ENCODE peak calls at places on chromosomes 3 and 15, in five cellular contexts. R, W, C, D and S are unnamed samples.

GRCh38 chr15:56835598-56836275 is 82.7 kb upstream of the TCF12 start:
- DNase-seq in R (no peak), W (no peak), C (no peak), D (no peak), S (no peak)

GRCh38 chr3:9613349-9613748 is 36.0 kb upstream of the MTMR14 start:
- DNase-seq in R (no peak), W (no peak), C (no peak), D (no peak), S (no peak)

GRCh38 chr3:72348357-72348756 is 499.9 kb downstream of the SHQ1 start:
- DNase-seq in R (no peak), W (no peak), C (no peak), D (no peak), S (no peak)

GRCh38 chr15:26628879-26629529 is 143.9 kb downstream of the GABRB3 start:
- DNase-seq in R (peak), W (peak), C (no peak), D (peak), S (no peak)

GRCh38 chr3:56917740-56918568 is 116.2 kb upstream of the ARHGEF3 start:
- DNase-seq in R (no peak), W (no peak), C (no peak), D (no peak), S (peak)

GRCh38 chr3:9955067-9955502 is 2.9 kb upstream of the PRRT3 start:
- DNase-seq in R (no peak), W (peak), C (no peak), D (peak), S (no peak)

GRCh38 chr3:47617061-47618010 is 38.7 kb upstream of the CSPG5 start:
- DNase-seq in R (no peak), W (no peak), C (no peak), D (no peak), S (no peak)

GRCh38 chr3:73361591-73361990 is 263.1 kb downstream of the PDZRN3 start:
- DNase-seq in R (no peak), W (no peak), C (no peak), D (no peak), S (no peak)

GRCh38 chr3:115019900-115020299 is 127.2 kb downstream of the ZBTB20 start:
- DNase-seq in R (no peak), W (no peak), C (no peak), D (no peak), S (no peak)

GRCh38 chr3:4008205-4008604 is 209.0 kb downstream of the LRRN1 start:
- DNase-seq in R (no peak), W (no peak), C (no peak), D (no peak), S (no peak)

GRCh38 chr3:127150915-127151564 is 41.9 kb upstream of the PRR23E start:
- DNase-seq in R (no peak), W (no peak), C (no peak), D (no peak), S (no peak)

GRCh38 chr3:108079877-108080276 is 11.0 kb downstream of the CD47 start:
- DNase-seq in R (no peak), W (no peak), C (no peak), D (no peak), S (no peak)

GRCh38 chr3:43534676-43535075 is 87.1 kb downstream of the ANO10 start:
- DNase-seq in R (no peak), W (no peak), C (no peak), D (no peak), S (no peak)

GRCh38 chr3:141164844-141165243 is 66.8 kb upstream of the PXYLP1 start:
- DNase-seq in R (no peak), W (no peak), C (no peak), D (no peak), S (no peak)

GRCh38 chr3:184040010-184040409 is 8.5 kb downstream of the HTR3D start:
- DNase-seq in R (no peak), W (peak), C (no peak), D (peak), S (no peak)

GRCh38 chr3:188950832-188951489 is 220.8 kb upstream of the TPRG1 start:
- DNase-seq in R (peak), W (peak), C (peak), D (no peak), S (no peak)

GRCh38 chr3:194686816-194687637 is 1.3 kb downstream of the FAM43A start:
- DNase-seq in R (peak), W (peak), C (no peak), D (peak), S (no peak)

GRCh38 chr3:108145578-108145977 is 54.7 kb upstream of the CD47 start:
- DNase-seq in R (no peak), W (no peak), C (no peak), D (no peak), S (no peak)

GRCh38 chr3:150184426-150185071 is 213.9 kb upstream of the PFN2 start:
- DNase-seq in R (no peak), W (no peak), C (no peak), D (no peak), S (no peak)

GRCh38 chr15:65639509-65639908 is 17.8 kb downstream of the SLC24A1 start:
- DNase-seq in R (no peak), W (no peak), C (no peak), D (no peak), S (no peak)

GRCh38 chr15:65638107-65638506 is 16.4 kb downstream of the SLC24A1 start:
- DNase-seq in R (no peak), W (no peak), C (no peak), D (peak), S (no peak)

GRCh38 chr15:65641723-65642475 is 20.2 kb downstream of the SLC24A1 start:
- DNase-seq in R (no peak), W (no peak), C (no peak), D (no peak), S (no peak)

GRCh38 chr15:65642588-65642987 is 20.9 kb downstream of the SLC24A1 start:
- DNase-seq in R (no peak), W (no peak), C (no peak), D (no peak), S (no peak)

DNA sequence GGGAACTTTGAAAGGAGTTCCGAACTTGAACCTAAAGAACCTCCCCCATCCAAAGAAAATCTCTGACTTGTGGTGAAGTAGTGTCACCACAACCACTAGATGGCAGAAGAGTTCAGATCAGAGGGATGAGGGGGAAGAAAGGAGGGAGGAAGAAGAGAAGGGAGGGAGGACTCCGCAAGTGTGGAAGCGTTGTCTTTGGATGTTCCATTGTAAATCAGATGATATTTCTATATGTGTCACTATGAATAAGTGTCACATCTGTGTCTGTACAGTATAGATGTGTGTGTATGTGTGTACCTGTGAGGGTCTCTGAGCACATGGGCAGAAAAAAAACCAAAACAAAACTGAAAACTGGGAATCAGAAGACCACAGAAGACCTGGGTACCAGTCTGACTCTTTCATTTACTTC is 16.9 kb downstream of the SLC24A1 start:
- DNase-seq in R (no peak), W (no peak), C (peak), D (peak), S (peak)
- H3K4me3 ChIP-seq in R (no peak), W (no peak), C (no peak), D (no peak), S (no peak)

GRCh38 chr15:80403712-80404056 is 498 bp upstream of the ARNT2 start:
- DNase-seq in R (peak), W (peak), C (no peak), D (peak), S (no peak)
- H3K4me3 ChIP-seq in R (peak), W (no peak), C (peak), D (peak), S (no peak)

GRCh38 chr3:186235554-186235953 is 126.5 kb downstream of the DGKG start:
- DNase-seq in R (no peak), W (no peak), C (no peak), D (no peak), S (no peak)

GRCh38 chr3:186241910-186242821 is 119.9 kb downstream of the DGKG start:
- DNase-seq in R (peak), W (peak), C (no peak), D (peak), S (peak)

GRCh38 chr3:186237915-186238314 is 124.1 kb downstream of the DGKG start:
- DNase-seq in R (no peak), W (no peak), C (no peak), D (no peak), S (peak)

GRCh38 chr3:186239321-186239720 is 122.7 kb downstream of the DGKG start:
- DNase-seq in R (no peak), W (peak), C (no peak), D (peak), S (no peak)

DNA sequence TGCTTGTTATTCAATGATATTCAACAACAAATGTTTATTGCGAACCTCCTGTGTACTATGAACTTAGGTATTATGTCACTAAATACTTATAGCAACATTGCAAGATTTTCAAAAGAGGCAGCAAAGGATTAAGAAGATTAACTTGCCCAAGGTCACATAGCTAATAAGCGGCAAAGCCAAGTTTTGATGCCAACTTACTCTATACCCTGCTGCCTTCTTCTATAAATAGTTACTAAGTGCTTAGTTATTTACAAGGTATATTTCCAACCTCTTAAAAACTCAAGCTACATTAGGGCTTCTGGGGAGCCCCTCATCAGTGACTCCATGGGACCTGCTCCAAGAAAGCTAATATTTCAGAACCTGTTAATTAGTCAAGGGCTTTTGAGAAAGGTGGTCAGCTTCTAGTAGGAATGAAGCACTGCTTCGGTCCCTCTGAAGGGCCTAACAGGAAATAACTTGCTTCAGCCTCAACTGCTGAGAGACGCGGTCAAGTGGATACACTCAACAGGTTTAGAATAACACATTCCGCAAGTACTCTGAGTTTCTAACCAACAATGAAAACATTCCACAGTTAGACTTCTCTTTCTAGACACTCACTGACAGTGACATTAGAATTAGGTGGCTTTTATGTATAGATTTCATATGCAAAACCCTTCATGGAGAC is 125.5 kb downstream of the DGKG start:
- DNase-seq in R (no peak), W (no peak), C (no peak), D (peak), S (no peak)
- H3K4me3 ChIP-seq in R (no peak), W (no peak), C (no peak), D (no peak), S (no peak)

GRCh38 chr3:119342176-119342575 is 48.0 kb downstream of the ARHGAP31 start:
- DNase-seq in R (no peak), W (no peak), C (no peak), D (no peak), S (no peak)

GRCh38 chr3:119343719-119344118 is 49.5 kb downstream of the ARHGAP31 start:
- DNase-seq in R (no peak), W (no peak), C (no peak), D (no peak), S (peak)

GRCh38 chr3:119347036-119347435 is 52.9 kb downstream of the ARHGAP31 start:
- DNase-seq in R (no peak), W (no peak), C (no peak), D (no peak), S (no peak)

GRCh38 chr3:119349353-119349752 is 55.2 kb downstream of the ARHGAP31 start:
- DNase-seq in R (no peak), W (no peak), C (no peak), D (no peak), S (no peak)

DNA sequence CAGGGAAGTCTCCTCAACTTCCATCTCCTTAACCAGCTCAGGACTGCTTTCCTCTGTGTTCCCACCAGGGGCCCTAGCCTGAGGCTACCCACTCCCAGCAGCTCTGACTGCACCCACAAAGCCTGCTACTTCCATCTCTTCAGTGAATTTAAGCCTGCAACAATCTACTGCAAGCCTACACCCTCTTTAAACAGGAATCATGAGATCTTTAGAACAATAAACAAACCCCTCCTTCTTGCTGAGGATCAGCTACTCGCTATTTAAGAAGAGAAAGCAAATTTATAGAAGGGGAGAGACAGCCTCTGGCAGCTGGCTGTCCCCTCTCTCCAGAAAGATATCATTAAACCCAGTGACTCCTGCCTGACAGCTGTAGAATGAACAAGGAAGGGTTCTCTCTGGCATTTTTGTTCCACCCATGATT is 51.9 kb downstream of the ARHGAP31 start:
- DNase-seq in R (no peak), W (no peak), C (no peak), D (no peak), S (no peak)
- H3K4me3 ChIP-seq in R (no peak), W (no peak), C (peak), D (no peak), S (no peak)

GRCh38 chr3:8503461-8503860 is 1.8 kb downstream of the LMCD1 start:
- DNase-seq in R (no peak), W (no peak), C (no peak), D (no peak), S (no peak)

GRCh38 chr3:8506611-8507061 is 5.0 kb downstream of the LMCD1 start:
- DNase-seq in R (no peak), W (no peak), C (no peak), D (no peak), S (no peak)

GRCh38 chr3:8505621-8506020 is 4.0 kb downstream of the LMCD1 start:
- DNase-seq in R (no peak), W (peak), C (no peak), D (no peak), S (no peak)

GRCh38 chr3:8503871-8504610 is 2.4 kb downstream of the LMCD1 start:
- DNase-seq in R (no peak), W (no peak), C (no peak), D (no peak), S (no peak)

GRCh38 chr3:8504611-8504973 is 3.0 kb downstream of the LMCD1 start:
- DNase-seq in R (no peak), W (no peak), C (no peak), D (no peak), S (no peak)
- H3K4me3 ChIP-seq in R (peak), W (no peak), C (peak), D (no peak), S (no peak)

GRCh38 chr3:113275876-113276580 is 64.7 kb downstream of the BOC start:
- DNase-seq in R (no peak), W (peak), C (no peak), D (peak), S (peak)

GRCh38 chr3:113274959-113275556 is 63.7 kb downstream of the BOC start:
- DNase-seq in R (no peak), W (peak), C (no peak), D (no peak), S (no peak)

GRCh38 chr3:113277886-113278598 is 66.7 kb downstream of the BOC start:
- DNase-seq in R (no peak), W (no peak), C (no peak), D (no peak), S (no peak)

GRCh38 chr3:113277414-113277813 is 66.1 kb downstream of the BOC start:
- DNase-seq in R (no peak), W (no peak), C (no peak), D (no peak), S (peak)

DNA sequence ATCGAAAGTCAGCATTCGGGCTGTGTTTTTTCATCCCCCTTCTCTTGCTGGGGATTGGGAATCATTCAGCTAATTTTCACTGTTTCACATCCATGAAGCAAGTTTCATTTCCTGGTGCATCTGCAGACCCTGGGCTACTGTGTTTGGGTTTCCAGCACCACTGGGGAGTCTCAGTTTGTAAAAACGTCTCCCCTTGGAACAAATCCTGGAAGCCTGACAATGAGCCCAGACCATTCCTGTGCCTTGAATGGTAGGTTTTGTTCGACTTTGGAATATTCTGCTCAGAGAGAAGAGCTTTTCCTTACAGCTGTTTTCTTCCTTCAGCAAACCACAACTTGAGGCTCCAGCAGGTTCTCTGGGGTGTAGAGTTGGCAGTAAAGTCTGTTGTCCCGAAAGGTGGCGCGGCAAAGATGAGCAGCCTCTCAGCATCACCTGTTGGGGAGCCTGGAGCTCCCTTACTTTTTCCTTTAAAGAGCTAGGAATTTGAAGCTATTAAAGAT is 65.3 kb downstream of the BOC start:
- DNase-seq in R (no peak), W (no peak), C (no peak), D (no peak), S (no peak)
- H3K4me3 ChIP-seq in R (peak), W (no peak), C (peak), D (no peak), S (no peak)

DNA sequence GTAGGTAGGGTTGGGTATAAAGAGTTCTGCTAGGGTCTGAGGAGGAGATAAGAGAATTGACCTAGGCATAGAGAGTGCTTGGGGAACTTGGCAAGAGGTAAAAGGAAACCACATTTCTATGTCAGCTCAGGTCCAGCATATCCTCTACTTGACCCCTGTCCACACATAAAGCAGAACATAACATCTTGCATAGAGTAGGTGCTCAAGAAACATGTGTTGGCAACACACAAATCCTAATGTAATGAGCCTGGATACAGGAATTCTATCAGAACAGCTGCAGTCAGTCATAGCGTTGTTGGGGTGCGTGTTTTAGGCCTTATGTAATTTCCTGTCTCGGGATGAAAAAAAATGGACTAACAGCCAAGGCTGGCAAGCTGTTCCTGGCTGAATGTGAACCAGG is 35.0 kb upstream of the PLCL2 start:
- DNase-seq in R (no peak), W (no peak), C (peak), D (no peak), S (no peak)
- H3K4me3 ChIP-seq in R (no peak), W (no peak), C (no peak), D (no peak), S (no peak)